ENCODE peak calls at places on chromosomes 7 and 10, in four cellular contexts. One of them, this sample, is unnamed.

GRCh38 chr7:32515890-32516550 is 20.7 kb downstream of the AVL9 start:
- DNase-seq in T-helper 22 cell: no peak
- DNase-seq in astrocyte: peak
- DNase-seq in posterior vena cava: no peak
- DNase-seq in this sample: no peak

GRCh38 chr7:23334482-23335056 is 35.4 kb downstream of the MALSU1 start:
- DNase-seq in T-helper 22 cell: no peak
- DNase-seq in astrocyte: peak
- DNase-seq in posterior vena cava: no peak
- DNase-seq in this sample: no peak

GRCh38 chr7:64180989-64181388 is 26.0 kb upstream of the ZNF735 start:
- DNase-seq in posterior vena cava: no peak
- DNase-seq in T-helper 22 cell: no peak
- DNase-seq in astrocyte: no peak
- DNase-seq in this sample: no peak

GRCh38 chr7:2471022-2471329 is 5.2 kb downstream of the GRIFIN start:
- DNase-seq in T-helper 22 cell: no peak
- DNase-seq in posterior vena cava: no peak
- DNase-seq in astrocyte: peak
- DNase-seq in this sample: no peak

GRCh38 chr10:59675812-59676211 is 33.8 kb downstream of the SLC16A9 start:
- DNase-seq in astrocyte: no peak
- DNase-seq in posterior vena cava: no peak
- DNase-seq in T-helper 22 cell: no peak
- DNase-seq in this sample: no peak

GRCh38 chr10:118626953-118627352 is 31.5 kb upstream of the PRLHR start:
- DNase-seq in T-helper 22 cell: no peak
- DNase-seq in posterior vena cava: no peak
- DNase-seq in astrocyte: no peak
- DNase-seq in this sample: no peak

GRCh38 chr7:17407229-17407628 is 108.8 kb downstream of the AHR start:
- DNase-seq in T-helper 22 cell: no peak
- DNase-seq in posterior vena cava: no peak
- DNase-seq in astrocyte: no peak
- DNase-seq in this sample: no peak

GRCh38 chr7:1536768-1537630 is 6.5 kb downstream of the MAFK start:
- DNase-seq in astrocyte: peak
- DNase-seq in posterior vena cava: peak
- DNase-seq in T-helper 22 cell: no peak
- DNase-seq in this sample: peak

GRCh38 chr10:78657622-78658165 is 411.1 kb upstream of the ZMIZ1 start:
- DNase-seq in T-helper 22 cell: no peak
- DNase-seq in astrocyte: peak
- DNase-seq in posterior vena cava: peak
- DNase-seq in this sample: no peak

GRCh38 chr7:111282626-111283025 is 191.7 kb downstream of the LRRN3 start:
- DNase-seq in posterior vena cava: no peak
- DNase-seq in T-helper 22 cell: no peak
- DNase-seq in astrocyte: no peak
- DNase-seq in this sample: no peak

GRCh38 chr7:80858141-80858903 is 60.5 kb downstream of the SEMA3C start:
- DNase-seq in astrocyte: peak
- DNase-seq in posterior vena cava: no peak
- DNase-seq in T-helper 22 cell: no peak
- DNase-seq in this sample: no peak

GRCh38 chr7:81501220-81501619 is 268.6 kb downstream of the HGF start:
- DNase-seq in posterior vena cava: no peak
- DNase-seq in astrocyte: peak
- DNase-seq in T-helper 22 cell: no peak
- DNase-seq in this sample: no peak

GRCh38 chr7:29370531-29371314 is 176.1 kb downstream of the CHN2 start:
- DNase-seq in astrocyte: peak
- DNase-seq in T-helper 22 cell: no peak
- DNase-seq in posterior vena cava: no peak
- DNase-seq in this sample: no peak

GRCh38 chr10:122422266-122422980 is 32.0 kb upstream of the ARMS2 start:
- DNase-seq in posterior vena cava: no peak
- DNase-seq in astrocyte: no peak
- DNase-seq in T-helper 22 cell: no peak
- DNase-seq in this sample: no peak

GRCh38 chr10:104441601-104442000 is 88.0 kb downstream of the CFAP58 start:
- DNase-seq in posterior vena cava: no peak
- DNase-seq in T-helper 22 cell: no peak
- DNase-seq in astrocyte: peak
- DNase-seq in this sample: no peak

GRCh38 chr7:14767716-14768425 is 134.7 kb downstream of the DGKB start:
- DNase-seq in T-helper 22 cell: no peak
- DNase-seq in posterior vena cava: no peak
- DNase-seq in astrocyte: no peak
- DNase-seq in this sample: no peak

GRCh38 chr7:134034652-134035051 is 92.5 kb upstream of the LRGUK start:
- DNase-seq in posterior vena cava: no peak
- DNase-seq in T-helper 22 cell: no peak
- DNase-seq in astrocyte: no peak
- DNase-seq in this sample: no peak

GRCh38 chr7:100827330-100828226 is at the start of gene EPHB4:
- DNase-seq in astrocyte: peak
- DNase-seq in T-helper 22 cell: no peak
- DNase-seq in posterior vena cava: peak
- DNase-seq in this sample: no peak

GRCh38 chr10:76429331-76429625 is 997.9 kb downstream of the LRMDA start:
- DNase-seq in astrocyte: no peak
- DNase-seq in posterior vena cava: no peak
- DNase-seq in T-helper 22 cell: no peak
- DNase-seq in this sample: no peak

GRCh38 chr7:881441-882234 is 5.3 kb downstream of the GET4 start:
- DNase-seq in posterior vena cava: peak
- DNase-seq in T-helper 22 cell: no peak
- DNase-seq in astrocyte: no peak
- DNase-seq in this sample: no peak

GRCh38 chr7:157874870-157875229 is 538.0 kb downstream of the DNAJB6 start:
- DNase-seq in posterior vena cava: no peak
- DNase-seq in T-helper 22 cell: no peak
- DNase-seq in astrocyte: no peak
- DNase-seq in this sample: no peak

GRCh38 chr10:15399060-15399661 is 28.1 kb upstream of the FAM171A1 start:
- DNase-seq in T-helper 22 cell: no peak
- DNase-seq in posterior vena cava: no peak
- DNase-seq in astrocyte: no peak
- DNase-seq in this sample: no peak

GRCh38 chr10:25522946-25523608 is 348.3 kb downstream of the GPR158 start:
- DNase-seq in astrocyte: peak
- DNase-seq in posterior vena cava: no peak
- DNase-seq in T-helper 22 cell: no peak
- DNase-seq in this sample: no peak

GRCh38 chr10:111119637-111120036 is 42.8 kb downstream of the ADRA2A start:
- DNase-seq in astrocyte: no peak
- DNase-seq in T-helper 22 cell: no peak
- DNase-seq in posterior vena cava: no peak
- DNase-seq in this sample: no peak

GRCh38 chr7:69564454-69565417 is 33.5 kb upstream of the AUTS2 start:
- DNase-seq in posterior vena cava: no peak
- DNase-seq in T-helper 22 cell: no peak
- DNase-seq in astrocyte: peak
- DNase-seq in this sample: peak

GRCh38 chr10:60732240-60733188 is 45.8 kb upstream of the CDK1 start:
- DNase-seq in astrocyte: no peak
- DNase-seq in posterior vena cava: no peak
- DNase-seq in T-helper 22 cell: peak
- DNase-seq in this sample: no peak

GRCh38 chr7:35747611-35748010 is 52.7 kb upstream of the HERPUD2 start:
- DNase-seq in T-helper 22 cell: no peak
- DNase-seq in astrocyte: peak
- DNase-seq in posterior vena cava: no peak
- DNase-seq in this sample: no peak

GRCh38 chr10:103265712-103266329 is 11.1 kb upstream of the INA start:
- DNase-seq in posterior vena cava: peak
- DNase-seq in astrocyte: peak
- DNase-seq in T-helper 22 cell: no peak
- DNase-seq in this sample: no peak

GRCh38 chr10:22515009-22515408 is 169.7 kb downstream of the SPAG6 start:
- DNase-seq in astrocyte: no peak
- DNase-seq in T-helper 22 cell: no peak
- DNase-seq in posterior vena cava: no peak
- DNase-seq in this sample: no peak

GRCh38 chr7:34807548-34808340 is 149.7 kb downstream of the NPSR1 start:
- DNase-seq in T-helper 22 cell: no peak
- DNase-seq in astrocyte: no peak
- DNase-seq in posterior vena cava: no peak
- DNase-seq in this sample: no peak

GRCh38 chr7:30433082-30433481 is 45.5 kb downstream of the NOD1 start:
- DNase-seq in T-helper 22 cell: no peak
- DNase-seq in astrocyte: peak
- DNase-seq in posterior vena cava: peak
- DNase-seq in this sample: peak